ENCODE peak calls at places on chromosomes 11 and 22, in four cellular contexts. One of them, this sample, is unnamed.

GRCh38 chr11:59503276-59503675 is at the start of gene OR4D11:
- DNase-seq in BJ: no peak
- DNase-seq in HT1080: no peak
- DNase-seq in DMS 273 treated with DMSO at 0.1 percent for 48 hours: no peak
- DNase-seq in this sample: no peak

GRCh38 chr11:111299111-111300026 is 1.0 kb downstream of the POU2AF3 start:
- DNase-seq in BJ: no peak
- DNase-seq in HT1080: no peak
- DNase-seq in DMS 273 treated with DMSO at 0.1 percent for 48 hours: no peak
- DNase-seq in this sample: peak

GRCh38 chr22:43996170-43996980 is 27.7 kb upstream of the PARVB start:
- DNase-seq in BJ: no peak
- DNase-seq in HT1080: no peak
- DNase-seq in DMS 273 treated with DMSO at 0.1 percent for 48 hours: no peak
- DNase-seq in this sample: no peak

GRCh38 chr22:46576556-46577351 is 39.3 kb upstream of the CELSR1 start:
- DNase-seq in BJ: no peak
- DNase-seq in HT1080: no peak
- DNase-seq in DMS 273 treated with DMSO at 0.1 percent for 48 hours: no peak
- DNase-seq in this sample: peak

GRCh38 chr11:122198291-122198983 is 82.4 kb upstream of the BLID start:
- DNase-seq in BJ: no peak
- DNase-seq in HT1080: no peak
- DNase-seq in DMS 273 treated with DMSO at 0.1 percent for 48 hours: no peak
- DNase-seq in this sample: no peak

GRCh38 chr11:97487387-97487786 is 1097.6 kb downstream of the JRKL start:
- DNase-seq in BJ: no peak
- DNase-seq in HT1080: no peak
- DNase-seq in DMS 273 treated with DMSO at 0.1 percent for 48 hours: no peak
- DNase-seq in this sample: no peak

GRCh38 chr22:47023871-47024270 is 261.4 kb downstream of the TBC1D22A start:
- DNase-seq in BJ: no peak
- DNase-seq in HT1080: no peak
- DNase-seq in DMS 273 treated with DMSO at 0.1 percent for 48 hours: no peak
- DNase-seq in this sample: no peak

GRCh38 chr11:103326070-103326794 is 217.0 kb downstream of the DYNC2H1 start:
- DNase-seq in BJ: peak
- DNase-seq in HT1080: peak
- DNase-seq in DMS 273 treated with DMSO at 0.1 percent for 48 hours: peak
- DNase-seq in this sample: peak

GRCh38 chr11:59426361-59427067 is at the start of gene OR5A2:
- DNase-seq in BJ: no peak
- DNase-seq in HT1080: no peak
- DNase-seq in DMS 273 treated with DMSO at 0.1 percent for 48 hours: no peak
- DNase-seq in this sample: no peak

GRCh38 chr11:121543981-121544380 is 91.2 kb upstream of the SORL1-AS1 start:
- DNase-seq in BJ: no peak
- DNase-seq in HT1080: no peak
- DNase-seq in DMS 273 treated with DMSO at 0.1 percent for 48 hours: no peak
- DNase-seq in this sample: no peak

GRCh38 chr11:115409116-115409663 is 95.0 kb downstream of the CADM1 start:
- DNase-seq in BJ: no peak
- DNase-seq in HT1080: no peak
- DNase-seq in DMS 273 treated with DMSO at 0.1 percent for 48 hours: no peak
- DNase-seq in this sample: no peak

GRCh38 chr22:34004058-34004457 is 83.8 kb upstream of the LARGE1 start:
- DNase-seq in BJ: no peak
- DNase-seq in HT1080: no peak
- DNase-seq in DMS 273 treated with DMSO at 0.1 percent for 48 hours: no peak
- DNase-seq in this sample: no peak

GRCh38 chr22:41801147-41801819 is 804 bp downstream of the CCDC134 start:
- DNase-seq in BJ: no peak
- DNase-seq in HT1080: no peak
- DNase-seq in DMS 273 treated with DMSO at 0.1 percent for 48 hours: no peak
- DNase-seq in this sample: no peak

GRCh38 chr11:134539285-134539684 is 127.2 kb upstream of the B3GAT1 start:
- DNase-seq in BJ: no peak
- DNase-seq in HT1080: no peak
- DNase-seq in DMS 273 treated with DMSO at 0.1 percent for 48 hours: no peak
- DNase-seq in this sample: no peak

GRCh38 chr22:42202048-42202447 is 68.4 kb downstream of the TCF20 start:
- DNase-seq in BJ: no peak
- DNase-seq in HT1080: no peak
- DNase-seq in DMS 273 treated with DMSO at 0.1 percent for 48 hours: no peak
- DNase-seq in this sample: no peak

GRCh38 chr11:125226701-125227100 is 62.1 kb downstream of the PKNOX2 start:
- DNase-seq in BJ: no peak
- DNase-seq in HT1080: no peak
- DNase-seq in DMS 273 treated with DMSO at 0.1 percent for 48 hours: no peak
- DNase-seq in this sample: no peak

GRCh38 chr11:110971110-110971509 is 258.9 kb upstream of the ARHGAP20 start:
- DNase-seq in BJ: peak
- DNase-seq in HT1080: peak
- DNase-seq in DMS 273 treated with DMSO at 0.1 percent for 48 hours: no peak
- DNase-seq in this sample: no peak

GRCh38 chr11:23605001-23605400 is 744.7 kb upstream of the CCDC179 start:
- DNase-seq in BJ: no peak
- DNase-seq in HT1080: no peak
- DNase-seq in DMS 273 treated with DMSO at 0.1 percent for 48 hours: no peak
- DNase-seq in this sample: no peak

GRCh38 chr11:110086892-110087309 is 6.3 kb upstream of the ZC3H12C start:
- DNase-seq in BJ: no peak
- DNase-seq in HT1080: peak
- DNase-seq in DMS 273 treated with DMSO at 0.1 percent for 48 hours: no peak
- DNase-seq in this sample: peak

GRCh38 chr22:35903571-35904331 is 124.9 kb downstream of the RBFOX2 start:
- DNase-seq in BJ: no peak
- DNase-seq in HT1080: no peak
- DNase-seq in DMS 273 treated with DMSO at 0.1 percent for 48 hours: no peak
- DNase-seq in this sample: no peak

GRCh38 chr11:109308551-109308950 is 113.4 kb upstream of the C11orf87 start:
- DNase-seq in BJ: no peak
- DNase-seq in HT1080: no peak
- DNase-seq in DMS 273 treated with DMSO at 0.1 percent for 48 hours: no peak
- DNase-seq in this sample: no peak

GRCh38 chr11:63850946-63851345 is 12.0 kb downstream of the MARK2 start:
- DNase-seq in BJ: no peak
- DNase-seq in HT1080: no peak
- DNase-seq in DMS 273 treated with DMSO at 0.1 percent for 48 hours: no peak
- DNase-seq in this sample: no peak

GRCh38 chr11:11657101-11657935 is 35.5 kb upstream of the GALNT18 start:
- DNase-seq in BJ: no peak
- DNase-seq in HT1080: no peak
- DNase-seq in DMS 273 treated with DMSO at 0.1 percent for 48 hours: no peak
- DNase-seq in this sample: no peak

GRCh38 chr11:115054541-115055538 is 376.5 kb downstream of the NXPE2 start:
- DNase-seq in BJ: no peak
- DNase-seq in HT1080: peak
- DNase-seq in DMS 273 treated with DMSO at 0.1 percent for 48 hours: no peak
- DNase-seq in this sample: peak

GRCh38 chr22:37345863-37346514 is 63.7 kb downstream of the CYTH4 start:
- DNase-seq in BJ: peak
- DNase-seq in HT1080: peak
- DNase-seq in DMS 273 treated with DMSO at 0.1 percent for 48 hours: no peak
- DNase-seq in this sample: peak

GRCh38 chr11:617912-618682 is 2.3 kb upstream of the IRF7 start:
- DNase-seq in BJ: no peak
- DNase-seq in HT1080: no peak
- DNase-seq in DMS 273 treated with DMSO at 0.1 percent for 48 hours: no peak
- DNase-seq in this sample: no peak

GRCh38 chr11:101487775-101488174 is 96.0 kb downstream of the TRPC6 start:
- DNase-seq in BJ: peak
- DNase-seq in HT1080: no peak
- DNase-seq in DMS 273 treated with DMSO at 0.1 percent for 48 hours: no peak
- DNase-seq in this sample: no peak

GRCh38 chr11:85310479-85310878 is 316.7 kb downstream of the DLG2 start:
- DNase-seq in BJ: no peak
- DNase-seq in HT1080: no peak
- DNase-seq in DMS 273 treated with DMSO at 0.1 percent for 48 hours: no peak
- DNase-seq in this sample: no peak

This sample was measured in Daoy.